ENCODE peak calls at places on chromosome 2, in eight cellular contexts. L is SK-N-SH, I is AG04450, Q is tibial artery, K is MM.1S, Y is heart right ventricle, J is Peyer's patch, F is fibroblast of lung. O is an unnamed sample.

GRCh38 chr2:47297767-47298401 is 105.1 kb upstream of the MSH2 start:
- DNase-seq in L (no peak), I (no peak), Q (no peak), K (no peak), Y (no peak), J (no peak), F (no peak), O (no peak)

GRCh38 chr2:168478206-168478605 is 22.1 kb downstream of the CERS6 start:
- DNase-seq in L (no peak), I (no peak), Q (no peak), K (no peak), Y (no peak), J (no peak), F (no peak), O (no peak)

GRCh38 chr2:58594175-58594574 is 353.1 kb upstream of the FANCL start:
- DNase-seq in L (peak), I (no peak), Q (no peak), K (no peak), Y (no peak), J (no peak), F (no peak), O (peak)

GRCh38 chr2:202237787-202238233 is 587 bp downstream of the SUMO1 start:
- DNase-seq in L (peak), I (no peak), Q (no peak), K (peak), Y (peak), J (peak), F (peak), O (peak)

GRCh38 chr2:213861638-213862037 is 549.2 kb upstream of the VWC2L start:
- DNase-seq in L (no peak), I (no peak), Q (no peak), K (no peak), Y (no peak), J (no peak), F (no peak), O (no peak)

GRCh38 chr2:162490052-162490717 is 146.3 kb downstream of the GCA start:
- DNase-seq in L (no peak), I (no peak), Q (no peak), K (peak), Y (no peak), J (no peak), F (no peak), O (no peak)

GRCh38 chr2:203122317-203122998 is 107.8 kb downstream of the NBEAL1 start:
- DNase-seq in L (peak), I (no peak), Q (no peak), K (no peak), Y (no peak), J (no peak), F (no peak), O (no peak)

GRCh38 chr2:190407662-190408537 is at the start of gene MFSD6:
- DNase-seq in L (peak), I (no peak), Q (peak), K (peak), Y (peak), J (peak), F (no peak), O (peak)

GRCh38 chr2:148602918-148603561 is 41.5 kb upstream of the EPC2 start:
- DNase-seq in L (no peak), I (no peak), Q (no peak), K (no peak), Y (no peak), J (no peak), F (no peak), O (no peak)

DNA sequence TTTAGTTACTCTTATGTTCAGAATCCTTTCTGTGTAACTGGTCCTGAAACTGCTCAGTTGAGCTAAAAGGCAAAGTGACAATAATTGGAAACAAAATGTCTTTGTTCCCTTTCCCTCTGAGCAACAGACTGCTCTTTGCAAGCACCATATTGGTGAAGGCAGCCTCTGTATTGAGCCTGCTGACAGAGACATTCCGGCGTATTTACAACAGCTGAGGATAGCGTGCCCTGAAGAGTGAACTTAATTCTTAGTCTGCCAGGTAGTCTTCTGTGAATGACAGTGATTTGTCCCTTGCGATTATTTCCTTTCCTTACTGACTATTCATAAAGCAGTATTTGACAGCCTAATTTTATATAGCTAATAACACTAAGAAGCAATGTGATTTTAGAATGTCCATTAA is 239.1 kb downstream of the CPS1 start:
- DNase-seq in L (no peak), I (no peak), Q (no peak), K (no peak), Y (no peak), J (no peak), F (no peak), O (no peak)
- H3K4me3 ChIP-seq in L (no peak), I (no peak), Q (no peak), K (no peak), Y (no peak), J (no peak), F (no peak), O (no peak)

GRCh38 chr2:2921011-2921720 is 456.5 kb downstream of the EIPR1 start:
- DNase-seq in L (no peak), I (no peak), Q (no peak), K (no peak), Y (no peak), J (no peak), F (no peak), O (no peak)

GRCh38 chr2:2919026-2919425 is 458.6 kb downstream of the EIPR1 start:
- DNase-seq in L (no peak), I (no peak), Q (no peak), K (no peak), Y (no peak), J (no peak), F (no peak), O (no peak)

GRCh38 chr2:2919574-2920365 is 457.8 kb downstream of the EIPR1 start:
- DNase-seq in L (peak), I (no peak), Q (no peak), K (no peak), Y (no peak), J (no peak), F (no peak), O (peak)

GRCh38 chr2:2926009-2926857 is 451.4 kb downstream of the EIPR1 start:
- DNase-seq in L (no peak), I (no peak), Q (no peak), K (no peak), Y (no peak), J (no peak), F (no peak), O (no peak)

GRCh38 chr2:2922156-2922555 is 455.5 kb downstream of the EIPR1 start:
- DNase-seq in L (no peak), I (no peak), Q (no peak), K (no peak), Y (no peak), J (no peak), F (no peak), O (no peak)
- TF ChIP-seq CTCF in L (no peak), I (no peak), Q (no peak), K (no peak), Y (no peak), J (no peak), F (no peak), O (no peak)

DNA sequence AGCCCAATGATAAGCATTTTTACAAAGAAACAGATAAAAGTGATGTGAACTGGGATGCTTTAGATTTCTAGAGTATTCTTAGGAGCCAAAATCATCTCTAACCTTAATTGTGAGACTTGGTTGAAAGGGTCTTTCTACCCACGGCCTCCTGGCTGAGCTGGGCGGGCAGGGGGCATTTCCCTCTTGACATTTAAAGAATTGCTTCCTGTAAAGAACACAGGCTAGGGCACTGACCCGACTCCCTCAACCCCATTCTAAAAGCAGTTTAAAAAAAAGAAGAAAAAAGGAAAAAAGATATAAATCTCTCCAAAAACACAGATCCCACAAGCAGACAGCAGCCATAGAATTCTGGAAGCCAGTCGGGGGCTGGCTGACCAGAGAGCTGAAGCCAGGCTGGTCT is 188.7 kb downstream of the HDAC4 start:
- DNase-seq in L (no peak), I (no peak), Q (no peak), K (no peak), Y (no peak), J (no peak), F (no peak), O (no peak)
- H3K27ac ChIP-seq in L (no peak), I (no peak), Q (no peak), K (no peak), Y (no peak), J (no peak), F (no peak), O (no peak)

GRCh38 chr2:70515938-70516337 is 37.7 kb downstream of the TGFA start:
- DNase-seq in L (no peak), I (no peak), Q (no peak), K (no peak), Y (no peak), J (no peak), F (no peak), O (no peak)
- H3K4me3 ChIP-seq in L (no peak), I (no peak), Q (no peak), K (no peak), Y (no peak), J (no peak), F (no peak), O (no peak)

DNA sequence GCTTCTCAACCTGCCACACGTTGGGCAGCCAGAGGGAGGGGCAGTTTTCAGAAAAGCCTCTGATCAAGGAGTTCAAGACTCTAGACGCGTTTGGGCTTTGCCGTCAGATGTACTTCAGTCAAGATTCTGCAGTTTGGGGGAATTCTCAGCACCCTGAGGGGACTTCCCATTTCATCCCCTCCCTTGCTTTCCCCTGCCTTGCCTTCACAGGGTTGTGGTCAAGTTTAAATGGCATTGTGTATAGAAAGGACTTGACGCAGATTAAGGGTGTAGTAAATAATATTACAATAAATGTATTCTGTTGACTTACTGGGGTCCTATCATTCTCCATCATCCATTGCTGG is 198.3 kb upstream of the NABP1 start:
- DNase-seq in L (no peak), I (no peak), Q (no peak), K (no peak), Y (no peak), J (no peak), F (no peak), O (no peak)
- TF ChIP-seq CTCF in L (no peak), I (no peak), Q (no peak), K (no peak), Y (no peak), J (no peak), F (no peak), O (peak)